ENCODE peak calls at places on chromosome 10, in eight cellular contexts. B, K, E, R, V, X, D and U are unnamed samples.

GRCh38 chr10:2890093-2890492 is 177.3 kb upstream of the PFKP start:
- DNase-seq in K (no peak), R (no peak), X (no peak), D (no peak), B (no peak), V (no peak), E (no peak), U (no peak)

GRCh38 chr10:109912335-109913282 is 10.7 kb downstream of the XPNPEP1 start:
- DNase-seq in V (no peak), D (no peak), B (no peak), E (no peak), K (no peak), X (peak; percentile 84), R (no peak), U (no peak)

GRCh38 chr10:13453896-13454295 is 74.9 kb downstream of the BEND7 start:
- DNase-seq in E (no peak), X (peak; percentile 16), D (peak; percentile 31), B (no peak), R (no peak), V (no peak), K (no peak), U (no peak)

GRCh38 chr10:21494221-21495001 is 31.1 kb downstream of the SKIDA1 start:
- DNase-seq in R (no peak), K (peak; percentile 60), X (no peak), E (no peak), V (no peak), B (peak; percentile 68), D (peak; percentile 53), U (no peak)

GRCh38 chr10:120495226-120495625 is 38.2 kb downstream of the PLPP4 start:
- DNase-seq in R (no peak), E (no peak), B (no peak), V (no peak), K (no peak), D (no peak), X (no peak), U (peak; percentile 11)

GRCh38 chr10:113562693-113563092 is 9.8 kb downstream of the HABP2 start:
- DNase-seq in E (no peak), R (no peak), D (no peak), X (no peak), B (no peak), V (no peak), K (no peak), U (no peak)

GRCh38 chr10:9097206-9097990 is 1042.9 kb downstream of the GATA3 start:
- DNase-seq in E (no peak), D (no peak), V (no peak), R (no peak), B (no peak), K (no peak), X (no peak), U (no peak)

GRCh38 chr10:70265032-70265689 is 18.6 kb downstream of the NPFFR1 start:
- DNase-seq in V (no peak), B (no peak), X (no peak), E (no peak), K (peak; percentile 88), D (peak; percentile 82), R (no peak), U (no peak)

GRCh38 chr10:125779403-125780327 is 4.0 kb upstream of the MMP21 start:
- DNase-seq in D (no peak), B (no peak), K (no peak), E (no peak), X (no peak), R (no peak), V (no peak), U (no peak)

GRCh38 chr10:112950714-112951348 is 784 bp downstream of the TCF7L2 start:
- DNase-seq in E (no peak), B (peak; percentile 37), X (no peak), D (no peak), K (peak; percentile 48), V (no peak), R (peak; percentile 34), U (no peak)

GRCh38 chr10:55233090-55233489 is 432.1 kb upstream of the PCDH15 start:
- DNase-seq in B (no peak), R (no peak), V (no peak), K (no peak), E (no peak), D (no peak), X (no peak), U (no peak)

GRCh38 chr10:112295853-112296830 is 12.9 kb downstream of the TECTB start:
- DNase-seq in K (no peak), V (no peak), X (no peak), E (no peak), B (no peak), R (peak; percentile 69), D (no peak), U (no peak)

GRCh38 chr10:122199689-122200088 is 71.4 kb upstream of the BTBD16 start:
- DNase-seq in E (no peak), B (no peak), R (no peak), V (no peak), D (no peak), K (no peak), X (no peak), U (no peak)

GRCh38 chr10:52741851-52742250 is 30.7 kb downstream of the MBL2 start:
- DNase-seq in K (no peak), R (no peak), D (no peak), E (no peak), X (no peak), B (no peak), V (no peak), U (no peak)

GRCh38 chr10:61188691-61189090 is 244.7 kb upstream of the RHOBTB1 start:
- DNase-seq in X (no peak), E (no peak), K (no peak), R (no peak), B (no peak), V (no peak), D (peak; percentile 5), U (no peak)

GRCh38 chr10:90769946-90770841 is 87.6 kb downstream of the HTR7 start:
- DNase-seq in B (no peak), D (no peak), K (no peak), V (no peak), R (no peak), X (no peak), E (no peak), U (no peak)

GRCh38 chr10:36538945-36539586 is 586.3 kb upstream of the ANKRD30A start:
- DNase-seq in V (no peak), K (peak; percentile 10), D (no peak), B (no peak), E (no peak), R (peak; percentile 10), X (no peak), U (no peak)

GRCh38 chr10:110872145-110872983 is 636 bp downstream of the PDCD4 start:
- DNase-seq in V (no peak), E (peak; percentile 87), K (peak; percentile 80), X (no peak), R (peak; percentile 72), D (peak; percentile 75), B (peak; percentile 86), U (peak; percentile 89)

GRCh38 chr10:13761490-13762091 is 174.8 kb downstream of the PRPF18 start:
- DNase-seq in B (no peak), E (no peak), K (no peak), D (no peak), X (no peak), R (no peak), V (no peak), U (no peak)

GRCh38 chr10:87775766-87776165 is 42.3 kb downstream of the ATAD1 start:
- DNase-seq in E (no peak), V (no peak), X (no peak), D (no peak), K (no peak), B (no peak), R (no peak), U (no peak)

GRCh38 chr10:109665321-109665720 is 258.0 kb downstream of the XPNPEP1 start:
- DNase-seq in E (no peak), V (no peak), R (no peak), D (no peak), K (no peak), B (no peak), X (no peak), U (no peak)

GRCh38 chr10:93813507-93814465 is 56.0 kb downstream of the LGI1 start:
- DNase-seq in K (peak; percentile 52), E (peak; percentile 19), B (peak; percentile 54), X (no peak), D (peak; percentile 73), V (no peak), R (peak; percentile 27), U (no peak)

GRCh38 chr10:94524711-94525110 is 20.9 kb upstream of the HELLS start:
- DNase-seq in K (no peak), X (no peak), R (no peak), D (no peak), B (no peak), V (no peak), E (no peak), U (no peak)

GRCh38 chr10:114970515-114970914 is 32.5 kb downstream of the TRUB1 start:
- DNase-seq in D (peak; percentile 20), B (no peak), X (no peak), V (no peak), E (no peak), K (no peak), R (peak; percentile 15), U (no peak)

GRCh38 chr10:119652361-119652760 is 1.2 kb downstream of the BAG3 start:
- DNase-seq in E (no peak), K (peak; percentile 30), V (no peak), X (no peak), D (no peak), B (no peak), R (no peak), U (no peak)